ENCODE peak calls at places on chromosomes 7 and 10, in nine cellular contexts. V is K562, B is body of pancreas, I is A549, K is IMR-90, U is heart left ventricle, A is transverse colon, N is GM12891, L is testis. G is an unnamed sample.

GRCh38 chr7:37833107-37833817 is 15.1 kb upstream of the NME8 start:
- DNase-seq in V (peak), B (peak), I (peak), K (peak), U (peak), A (peak), N (no peak), L (peak), G (no peak)

GRCh38 chr7:87735360-87735759 is 107.2 kb downstream of the RUNDC3B start:
- DNase-seq in V (no peak), B (no peak), I (no peak), K (no peak), U (no peak), A (no peak), N (no peak), L (no peak), G (no peak)

GRCh38 chr7:18384491-18385143 is 110.9 kb upstream of the HDAC9 start:
- DNase-seq in V (no peak), B (no peak), I (no peak), K (no peak), U (no peak), A (no peak), N (no peak), L (no peak), G (no peak)

GRCh38 chr7:30241767-30242166 is 42.6 kb upstream of the ZNRF2 start:
- DNase-seq in V (no peak), B (no peak), I (no peak), K (no peak), U (no peak), A (no peak), N (no peak), L (no peak), G (no peak)

GRCh38 chr7:102874166-102874829 is 38.5 kb upstream of the LRRC17 start:
- DNase-seq in V (no peak), B (no peak), I (peak), K (peak), U (no peak), A (no peak), N (peak), L (no peak), G (no peak)

GRCh38 chr10:12324530-12324929 is 24.8 kb upstream of the CAMK1D start:
- DNase-seq in V (no peak), B (no peak), I (no peak), K (no peak), U (no peak), A (no peak), N (no peak), L (no peak), G (no peak)

GRCh38 chr7:153567426-153567825 is 484.8 kb upstream of the DPP6 start:
- DNase-seq in V (no peak), B (peak), I (no peak), K (no peak), U (peak), A (peak), N (no peak), L (peak), G (peak)

GRCh38 chr7:23654508-23654907 is 25.5 kb upstream of the FAM221A start:
- DNase-seq in V (peak), B (peak), I (peak), K (peak), U (no peak), A (peak), N (no peak), L (peak), G (no peak)

GRCh38 chr7:130387628-130388403 is 7.5 kb downstream of the CPA1 start:
- DNase-seq in V (no peak), B (peak), I (no peak), K (peak), U (no peak), A (no peak), N (no peak), L (no peak), G (no peak)

DNA sequence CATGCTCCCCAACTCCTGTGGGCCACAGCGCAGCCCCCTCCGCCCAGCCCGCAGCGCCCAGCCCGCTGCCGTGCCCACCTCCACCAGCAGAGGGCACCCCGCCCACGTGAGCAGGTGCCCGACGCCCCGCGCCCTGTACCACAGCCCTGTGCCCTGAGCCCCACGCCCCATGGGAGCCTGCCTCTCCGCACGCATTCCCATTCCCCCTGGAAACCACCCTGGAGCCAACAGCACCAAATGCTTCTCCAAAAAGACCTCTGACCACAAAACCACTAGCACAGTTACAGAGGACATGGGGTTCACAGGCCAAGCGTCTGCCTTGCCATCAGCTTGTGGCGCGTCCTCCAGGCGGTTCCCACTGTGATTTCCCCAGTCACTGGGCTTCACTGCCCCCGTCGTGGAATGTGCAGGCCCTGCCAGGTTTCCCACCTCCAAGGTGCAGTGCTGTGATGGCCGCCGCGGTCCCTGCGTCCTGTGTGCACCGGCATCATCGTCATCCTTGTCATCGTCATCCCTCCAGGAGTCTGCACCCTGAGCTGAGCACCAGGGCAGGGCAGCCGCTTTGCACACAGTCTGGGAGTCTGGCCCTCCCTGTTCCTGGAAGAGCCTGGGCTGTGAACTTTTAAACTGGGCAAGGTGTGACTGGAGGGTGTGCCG is 61.7 kb downstream of the PWWP2B start:
- DNase-seq in V (peak), B (peak), I (peak), K (no peak), U (peak), A (peak), N (peak), L (no peak), G (no peak)
- TF ChIP-seq POLR2A in V (no peak), B (no peak), I (no peak), K (no peak), U (no peak), A (no peak), N (no peak), L (no peak), G (no peak)

GRCh38 chr7:24869572-24869971 is 110.4 kb downstream of the OSBPL3 start:
- DNase-seq in V (no peak), B (no peak), I (no peak), K (no peak), U (no peak), A (no peak), N (no peak), L (no peak), G (no peak)
- TF ChIP-seq POLR2A in V (no peak), B (no peak), I (no peak), K (no peak), U (no peak), A (no peak), N (no peak), L (no peak), G (no peak)

GRCh38 chr10:6580279-6581029 is 378 bp upstream of the PRKCQ start:
- DNase-seq in V (peak), B (peak), I (peak), K (peak), U (peak), A (peak), N (peak), L (peak), G (peak)
- TF ChIP-seq POLR2A in V (peak), B (peak), I (peak), K (no peak), U (no peak), A (peak), N (no peak), L (no peak), G (no peak)

GRCh38 chr10:102644066-102644645 is at the start of gene TRIM8:
- DNase-seq in V (peak), B (peak), I (peak), K (no peak), U (no peak), A (peak), N (no peak), L (no peak), G (no peak)

GRCh38 chr10:102644646-102645387 is 538 bp downstream of the TRIM8 start:
- DNase-seq in V (peak), B (peak), I (peak), K (peak), U (peak), A (peak), N (no peak), L (peak), G (peak)

GRCh38 chr10:102642553-102643345 is 1.5 kb upstream of the TRIM8 start:
- DNase-seq in V (no peak), B (peak), I (no peak), K (peak), U (peak), A (peak), N (no peak), L (peak), G (peak)

GRCh38 chr10:102641880-102642552 is 2.3 kb upstream of the TRIM8 start:
- DNase-seq in V (peak), B (peak), I (peak), K (peak), U (peak), A (peak), N (peak), L (peak), G (peak)

GRCh38 chr10:102643346-102644065 is 773 bp upstream of the TRIM8 start:
- DNase-seq in V (peak), B (peak), I (peak), K (peak), U (peak), A (peak), N (no peak), L (peak), G (no peak)
- TF ChIP-seq POLR2A in V (no peak), B (peak), I (no peak), K (peak), U (peak), A (no peak), N (no peak), L (no peak), G (no peak)

DNA sequence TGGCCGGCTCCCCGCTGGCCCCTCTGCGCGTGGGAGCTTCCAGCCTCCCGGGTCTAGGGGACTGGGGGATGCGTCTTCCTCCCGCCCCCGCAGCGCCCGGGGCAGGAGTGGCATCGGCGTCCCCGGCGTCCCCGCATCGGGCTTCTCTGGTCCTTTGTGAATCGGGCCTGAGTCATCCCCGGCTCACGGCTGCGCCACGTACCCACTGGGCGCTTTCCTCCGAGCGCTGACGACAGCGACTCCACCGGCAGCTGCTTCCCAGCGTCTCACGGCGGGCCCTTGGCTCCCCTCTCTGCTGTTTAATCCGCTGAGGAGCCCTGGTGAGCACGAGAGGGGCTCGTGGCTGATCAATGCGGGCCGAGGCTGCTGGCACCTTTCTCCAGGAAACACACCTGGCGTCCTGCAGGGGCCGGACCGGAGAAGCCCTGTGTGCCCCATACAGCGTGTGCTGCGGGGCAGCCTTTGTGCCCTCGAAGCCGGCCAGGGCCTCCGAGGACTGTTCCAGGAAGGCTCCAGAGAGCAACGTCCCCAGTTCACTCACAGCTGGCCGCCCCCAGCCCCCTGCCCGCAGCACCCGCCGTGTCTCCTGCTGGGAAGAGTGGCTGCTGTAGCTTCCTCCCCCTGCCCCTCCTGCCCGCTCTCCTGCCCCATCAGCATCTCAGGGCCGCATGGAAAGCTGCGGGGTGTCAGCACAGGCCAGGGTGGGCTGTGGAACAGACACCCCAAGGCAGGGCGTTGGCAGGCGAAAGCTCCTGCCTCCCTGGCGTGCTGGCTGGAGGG is 95.5 kb upstream of the DIP2C start:
- DNase-seq in V (peak), B (peak), I (peak), K (peak), U (no peak), A (peak), N (no peak), L (peak), G (peak)
- TF ChIP-seq POLR2A in V (no peak), B (peak), I (no peak), K (peak), U (no peak), A (no peak), N (no peak), L (no peak), G (no peak)

GRCh38 chr7:70951271-70951962 is 180.5 kb upstream of the GALNT17 start:
- DNase-seq in V (no peak), B (no peak), I (no peak), K (no peak), U (no peak), A (no peak), N (no peak), L (no peak), G (peak)
- TF ChIP-seq POLR2A in V (no peak), B (no peak), I (no peak), K (no peak), U (no peak), A (no peak), N (no peak), L (no peak), G (no peak)

GRCh38 chr10:95183451-95184230 is 10.4 kb upstream of the ACSM6 start:
- DNase-seq in V (peak), B (peak), I (peak), K (peak), U (peak), A (peak), N (peak), L (peak), G (peak)
- TF ChIP-seq POLR2A in V (peak), B (peak), I (peak), K (no peak), U (peak), A (peak), N (no peak), L (no peak), G (no peak)

GRCh38 chr7:46153951-46154787 is 233.1 kb upstream of the IGFBP3 start:
- DNase-seq in V (no peak), B (no peak), I (no peak), K (no peak), U (no peak), A (no peak), N (no peak), L (no peak), G (no peak)
- TF ChIP-seq POLR2A in V (no peak), B (no peak), I (no peak), K (no peak), U (no peak), A (no peak), N (no peak), L (no peak), G (no peak)

GRCh38 chr7:140509789-140510188 is 30.5 kb upstream of the MKRN1 start:
- DNase-seq in V (no peak), B (no peak), I (no peak), K (no peak), U (no peak), A (peak), N (no peak), L (no peak), G (no peak)

GRCh38 chr7:140506788-140507464 is 27.6 kb upstream of the MKRN1 start:
- DNase-seq in V (peak), B (peak), I (no peak), K (peak), U (peak), A (peak), N (no peak), L (peak), G (no peak)

GRCh38 chr7:140517546-140518369 is 38.5 kb upstream of the MKRN1 start:
- DNase-seq in V (peak), B (peak), I (peak), K (peak), U (peak), A (peak), N (peak), L (peak), G (peak)

DNA sequence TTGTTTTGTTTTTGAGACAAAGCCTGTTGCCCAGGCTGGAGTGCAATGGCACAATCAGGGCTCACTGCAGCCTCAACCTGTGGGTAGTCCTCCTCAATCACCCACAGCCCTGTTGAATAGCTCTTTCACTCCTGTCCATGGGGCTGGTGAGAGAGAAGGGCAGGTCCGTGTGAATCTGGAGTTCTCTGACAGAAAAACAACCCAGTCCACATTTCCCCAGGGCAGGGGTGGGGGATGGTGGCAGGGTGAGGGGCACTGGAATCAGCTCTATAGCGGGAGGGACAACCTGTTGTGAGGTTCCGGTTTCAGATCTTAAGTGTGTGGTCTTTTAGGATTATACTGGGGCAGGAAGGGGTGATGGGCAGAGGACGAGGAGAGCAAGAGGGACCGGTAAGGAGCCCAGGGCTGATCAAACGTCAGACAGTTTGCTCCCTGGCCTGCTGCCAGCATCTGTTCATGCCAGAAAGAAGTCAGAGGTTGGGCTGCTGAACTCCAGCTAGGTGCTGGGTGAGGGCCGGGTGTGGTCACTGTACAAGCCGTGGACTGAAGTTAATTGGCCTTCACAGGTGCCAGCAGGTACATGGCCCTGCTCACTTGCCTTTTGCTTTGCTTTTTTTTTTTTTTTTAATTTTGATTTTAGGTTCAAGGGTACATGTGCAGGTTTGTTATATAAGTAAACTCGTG is 33.2 kb upstream of the MKRN1 start:
- DNase-seq in V (peak), B (peak), I (peak), K (no peak), U (peak), A (peak), N (no peak), L (peak), G (no peak)
- TF ChIP-seq POLR2A in V (no peak), B (no peak), I (no peak), K (no peak), U (no peak), A (no peak), N (no peak), L (no peak), G (no peak)